ENCODE peak calls at places on chromosome 6, in eight cellular contexts. H is GM12865, A is AG10803, J is vagina, K is coronary artery, M is PC-3, I is adrenal gland, Y is PC-9. R is an unnamed sample.

GRCh38 chr6:33193619-33194018 is 1.4 kb upstream of the COL11A2 start:
- DNase-seq in K (no peak), J (no peak), I (no peak), H (no peak), A (no peak), M (no peak), Y (no peak), R (no peak)

GRCh38 chr6:15879372-15880261 is 216.8 kb upstream of the DTNBP1 start:
- DNase-seq in I (peak; percentile 83), H (peak; percentile 91), K (no peak), Y (no peak), M (peak; percentile 56), J (no peak), A (peak; percentile 67), R (no peak)

GRCh38 chr6:162864901-162865300 is 137.1 kb downstream of the PACRG start:
- DNase-seq in I (no peak), K (no peak), J (no peak), H (no peak), A (peak; percentile 39), M (no peak), Y (no peak), R (no peak)

GRCh38 chr6:47033029-47033796 is 8.9 kb downstream of the ADGRF1 start:
- DNase-seq in A (no peak), Y (no peak), I (no peak), J (no peak), H (no peak), M (no peak), K (no peak), R (no peak)

GRCh38 chr6:158938811-158939254 is 61.2 kb downstream of the RSPH3 start:
- DNase-seq in K (no peak), H (no peak), M (no peak), I (no peak), A (peak; percentile 28), J (no peak), Y (no peak), R (no peak)

GRCh38 chr6:169185011-169185521 is 68.6 kb downstream of the THBS2 start:
- DNase-seq in M (no peak), Y (no peak), J (peak; percentile 47), K (no peak), I (no peak), H (no peak), A (no peak), R (no peak)

GRCh38 chr6:17394192-17394611 is 807 bp downstream of the CAP2 start:
- DNase-seq in I (peak; percentile 55), Y (peak; percentile 75), M (peak; percentile 89), J (no peak), K (peak; percentile 79), A (peak; percentile 80), H (no peak), R (peak; percentile 38)

GRCh38 chr6:48747040-48747439 is 636.0 kb upstream of the PTCHD4 start:
- DNase-seq in I (no peak), K (no peak), J (no peak), H (no peak), M (peak; percentile 85), A (no peak), Y (no peak), R (no peak)

GRCh38 chr6:166627039-166627874 is at the start of gene RPS6KA2:
- DNase-seq in J (peak; percentile 100), K (peak; percentile 100), A (peak; percentile 100), Y (peak; percentile 98), I (peak; percentile 100), M (peak; percentile 94), H (peak; percentile 99), R (peak; percentile 82)
- TF ChIP-seq CTCF in J (no peak), K (no peak), A (no peak), Y (peak; percentile 28), I (no peak), M (no peak), H (no peak), R (no peak)

GRCh38 chr6:35496036-35496850 is 636 bp downstream of the TEAD3 start:
- DNase-seq in K (peak; percentile 90), H (no peak), A (peak; percentile 30), J (no peak), M (peak; percentile 47), Y (peak; percentile 59), I (no peak), R (no peak)

GRCh38 chr6:35492664-35493284 is 4.1 kb downstream of the TEAD3 start:
- DNase-seq in A (no peak), H (no peak), K (no peak), I (no peak), M (no peak), J (no peak), Y (no peak), R (no peak)

GRCh38 chr6:35495258-35496035 is 1.4 kb downstream of the TEAD3 start:
- DNase-seq in J (no peak), I (no peak), H (no peak), Y (no peak), M (no peak), A (peak; percentile 34), K (no peak), R (no peak)

GRCh38 chr6:35493307-35493983 is 3.4 kb downstream of the TEAD3 start:
- DNase-seq in H (no peak), J (no peak), M (no peak), I (no peak), K (no peak), Y (no peak), A (no peak), R (no peak)

DNA sequence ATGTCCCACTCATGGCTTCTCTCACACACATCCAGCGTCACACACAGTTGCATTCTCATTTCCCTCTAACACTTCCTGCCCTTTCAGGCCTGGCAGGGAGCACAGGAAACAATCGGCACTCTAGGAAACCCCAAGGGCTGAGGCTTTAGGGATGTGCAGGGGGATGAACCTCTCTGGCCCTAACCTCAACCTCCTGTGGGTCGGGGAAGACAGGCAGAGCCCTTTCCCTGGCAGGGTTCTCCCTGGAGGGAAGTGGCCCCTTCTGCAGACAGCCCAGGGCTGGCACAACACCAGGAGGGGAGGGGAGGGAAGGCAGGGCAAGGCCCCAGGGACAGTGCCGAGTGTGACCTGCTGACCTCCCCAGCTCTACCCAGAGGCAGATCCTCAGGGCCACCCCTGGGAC is 2.7 kb downstream of the TEAD3 start:
- DNase-seq in K (no peak), H (no peak), A (peak; percentile 46), J (no peak), M (no peak), I (no peak), Y (no peak), R (no peak)
- H3K4me3 ChIP-seq in K (peak overlapping the region; percentile 96), H (no peak overlapping the region), A (peak overlapping the region; percentile 27), J (peak overlapping the region; percentile 67), M (no peak overlapping the region), I (no peak overlapping the region), Y (no peak overlapping the region), R (no peak overlapping the region)

GRCh38 chr6:43630980-43631619 is 2.0 kb upstream of the GTPBP2 start:
- DNase-seq in H (no peak), I (no peak), Y (no peak), A (no peak), M (no peak), J (no peak), K (no peak), R (no peak)

GRCh38 chr6:43627008-43627825 is 1.8 kb downstream of the GTPBP2 start:
- DNase-seq in K (peak; percentile 86), I (peak; percentile 94), M (peak; percentile 97), H (peak; percentile 61), Y (peak; percentile 78), J (no peak), A (peak; percentile 97), R (peak; percentile 92)

GRCh38 chr6:43629104-43629504 is at the start of gene GTPBP2:
- DNase-seq in H (peak; percentile 99), J (peak; percentile 100), A (peak; percentile 99), Y (peak; percentile 99), I (peak; percentile 99), K (peak; percentile 99), M (peak; percentile 99), R (peak; percentile 82)

GRCh38 chr6:43628392-43629103 is 516 bp downstream of the GTPBP2 start:
- DNase-seq in I (peak; percentile 65), H (peak; percentile 69), K (peak; percentile 81), Y (peak; percentile 55), A (peak; percentile 54), J (no peak), M (peak; percentile 20), R (peak; percentile 19)

DNA sequence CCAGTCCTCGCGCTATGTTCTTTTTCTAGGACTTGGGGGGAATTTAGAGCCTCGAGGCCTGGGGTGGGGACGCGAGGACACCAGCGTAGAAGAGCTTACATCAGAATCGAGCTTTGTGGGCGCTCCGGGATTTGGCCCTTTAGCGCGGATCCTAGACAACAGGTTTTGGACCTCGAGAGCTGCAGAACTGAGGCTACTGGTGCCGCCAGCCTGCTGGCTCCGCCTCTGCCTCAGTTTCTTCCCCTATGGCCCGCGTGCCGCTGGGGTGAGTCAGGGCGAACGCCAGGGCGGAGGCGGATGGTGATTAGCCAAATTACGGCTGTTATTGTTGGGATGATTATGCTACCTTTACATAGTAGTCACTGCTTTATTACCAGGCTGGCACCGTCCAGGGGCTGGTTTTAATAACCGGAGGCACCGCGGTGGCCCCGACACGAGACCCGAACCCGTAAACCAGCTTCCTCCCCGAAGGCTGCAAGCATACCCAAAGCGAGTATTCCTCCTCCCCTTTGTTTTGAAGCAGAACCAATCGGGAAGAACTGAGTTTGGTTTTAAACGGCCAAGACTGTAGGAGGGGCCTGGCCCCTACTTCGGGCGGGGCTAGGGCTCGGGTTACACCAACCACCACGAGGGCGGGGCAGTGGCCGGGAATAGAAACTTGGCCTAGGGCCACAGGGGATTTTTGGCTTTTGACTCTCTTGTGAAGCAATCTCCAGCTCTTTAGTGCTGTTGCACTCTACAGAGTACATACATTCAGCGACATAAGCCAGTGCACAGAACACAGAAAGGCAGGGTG is 639 bp upstream of the GTPBP2 start:
- DNase-seq in H (peak; percentile 97), I (peak; percentile 97), M (peak; percentile 98), Y (peak; percentile 96), J (peak; percentile 98), A (peak; percentile 98), K (peak; percentile 97), R (peak; percentile 91)
- TF ChIP-seq CTCF in H (no peak), I (no peak), M (no peak), Y (no peak), J (no peak), A (peak; percentile 11), K (no peak), R (no peak)

GRCh38 chr6:1393641-1394283 is 4.4 kb downstream of the FOXF2 start:
- DNase-seq in J (no peak), Y (no peak), K (no peak), H (no peak), M (no peak), I (no peak), A (no peak), R (no peak)

GRCh38 chr6:1390071-1390804 is 862 bp downstream of the FOXF2 start:
- DNase-seq in I (no peak), K (no peak), M (no peak), H (no peak), A (peak; percentile 69), J (no peak), Y (no peak), R (no peak)

GRCh38 chr6:1390805-1391511 is 1.6 kb downstream of the FOXF2 start:
- DNase-seq in Y (no peak), M (no peak), I (no peak), H (no peak), A (peak; percentile 65), K (no peak), J (no peak), R (no peak)

GRCh38 chr6:1392813-1393640 is 3.7 kb downstream of the FOXF2 start:
- DNase-seq in K (no peak), M (no peak), Y (no peak), I (no peak), A (no peak), H (no peak), J (no peak), R (no peak)

DNA sequence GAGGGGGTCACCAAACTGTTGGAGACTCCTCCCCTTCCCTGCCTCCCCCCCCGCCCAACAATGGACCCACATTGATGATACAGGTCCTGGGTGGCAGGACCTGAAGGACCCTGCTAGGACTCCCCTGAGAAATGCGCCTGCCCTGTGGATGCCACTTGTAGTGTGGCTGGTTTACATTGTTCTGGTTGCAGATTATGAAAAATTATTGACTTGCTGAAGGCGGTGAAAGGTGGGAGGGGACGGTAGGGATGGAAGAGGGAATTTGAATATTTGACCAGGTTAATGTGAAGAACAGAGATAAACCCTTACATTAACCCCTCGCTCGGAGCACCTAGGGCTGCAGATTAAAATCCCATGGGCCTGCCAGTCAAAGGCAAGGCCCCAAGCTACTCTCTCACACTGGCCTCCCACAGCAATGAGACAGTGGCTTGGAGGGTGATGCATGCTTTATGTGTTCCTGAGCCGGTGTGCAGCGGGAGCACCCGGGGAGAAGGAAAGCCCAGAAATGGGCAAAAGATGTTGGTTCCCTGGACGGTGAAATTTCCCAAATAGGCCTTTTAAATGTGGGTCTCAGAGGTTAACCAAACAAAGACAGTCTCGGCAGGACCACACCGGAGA is 2.4 kb downstream of the FOXF2 start:
- DNase-seq in Y (no peak), I (no peak), H (no peak), K (no peak), M (no peak), J (no peak), A (no peak), R (no peak)
- H3K4me3 ChIP-seq in Y (no peak overlapping the region), I (no peak overlapping the region), H (no peak overlapping the region), K (no peak overlapping the region), M (no peak overlapping the region), J (no peak overlapping the region), A (peak overlapping the region; percentile 71), R (no peak overlapping the region)

R was measured in epithelial cell of proximal tubule.